ENCODE peak calls at places on chromosome X, in six cellular contexts. J, H, C, L, F and Y are unnamed samples.

GRCh38 chrX:69028006-69028760 is 137.1 kb downstream of the PJA1 start:
- DNase-seq in J (no peak), H (no peak), C (no peak), L (no peak), F (no peak), Y (no peak)

GRCh38 chrX:16848541-16848940 is 21.6 kb downstream of the RBBP7 start:
- DNase-seq in J (peak), H (no peak), C (no peak), L (peak), F (peak), Y (no peak)

GRCh38 chrX:97126020-97126419 is 242.3 kb downstream of the RPA4 start:
- DNase-seq in J (peak), H (no peak), C (no peak), L (peak), F (peak), Y (peak)

GRCh38 chrX:12896935-12897334 is 9.5 kb upstream of the TLR8 start:
- DNase-seq in J (no peak), H (no peak), C (no peak), L (no peak), F (no peak), Y (no peak)

GRCh38 chrX:82676386-82676785 is 831.7 kb upstream of the POU3F4 start:
- DNase-seq in J (peak), H (no peak), C (no peak), L (peak), F (no peak), Y (no peak)

GRCh38 chrX:65586491-65586890 is 51.9 kb upstream of the LAS1L start:
- DNase-seq in J (peak), H (no peak), C (no peak), L (peak), F (peak), Y (peak)

GRCh38 chrX:32708542-32708941 is 502.8 kb downstream of the DMD start:
- DNase-seq in J (no peak), H (no peak), C (no peak), L (no peak), F (no peak), Y (no peak)

GRCh38 chrX:132219343-132219768 is at the start of gene RAP2C:
- DNase-seq in J (peak), H (peak), C (peak), L (peak), F (peak), Y (peak)

GRCh38 chrX:56600987-56601386 is 37.6 kb downstream of the UBQLN2 start:
- DNase-seq in J (no peak), H (no peak), C (no peak), L (no peak), F (no peak), Y (no peak)

GRCh38 chrX:16975233-16975632 is 28.8 kb downstream of the REPS2 start:
- DNase-seq in J (no peak), H (no peak), C (no peak), L (no peak), F (no peak), Y (peak)

GRCh38 chrX:117376460-117376859 is 740.1 kb downstream of the KLHL13 start:
- DNase-seq in J (no peak), H (no peak), C (no peak), L (peak), F (no peak), Y (no peak)

GRCh38 chrX:68669872-68670271 is 22.4 kb downstream of the STARD8 start:
- DNase-seq in J (peak), H (no peak), C (no peak), L (peak), F (peak), Y (no peak)

GRCh38 chrX:136778020-136778419 is 2.7 kb downstream of the ARHGEF6 start:
- DNase-seq in J (peak), H (no peak), C (no peak), L (no peak), F (no peak), Y (no peak)

GRCh38 chrX:136780738-136781137 is at the start of gene ARHGEF6:
- DNase-seq in J (peak), H (peak), C (no peak), L (no peak), F (peak), Y (no peak)

GRCh38 chrX:136778914-136779313 is 1.8 kb downstream of the ARHGEF6 start:
- DNase-seq in J (no peak), H (no peak), C (no peak), L (no peak), F (no peak), Y (no peak)

GRCh38 chrX:136780241-136780640 is 491 bp downstream of the ARHGEF6 start:
- DNase-seq in J (peak), H (no peak), C (no peak), L (no peak), F (no peak), Y (no peak)

GRCh38 chrX:136779346-136779781 is 1.4 kb downstream of the ARHGEF6 start:
- DNase-seq in J (peak), H (peak), C (no peak), L (no peak), F (no peak), Y (no peak)
- H3K4me3 ChIP-seq in J (peak), H (peak), C (peak), L (no peak), F (no peak), Y (no peak)

GRCh38 chrX:119234931-119235555 is 1.0 kb upstream of the PGRMC1 start:
- DNase-seq in J (peak), H (no peak), C (peak), L (peak), F (peak), Y (no peak)
- H3K4me3 ChIP-seq in J (peak), H (peak), C (no peak), L (peak), F (no peak), Y (no peak)

GRCh38 chrX:138127314-138127713 is 561.4 kb downstream of the ZIC3 start:
- DNase-seq in J (peak), H (no peak), C (no peak), L (peak), F (no peak), Y (peak)

DNA sequence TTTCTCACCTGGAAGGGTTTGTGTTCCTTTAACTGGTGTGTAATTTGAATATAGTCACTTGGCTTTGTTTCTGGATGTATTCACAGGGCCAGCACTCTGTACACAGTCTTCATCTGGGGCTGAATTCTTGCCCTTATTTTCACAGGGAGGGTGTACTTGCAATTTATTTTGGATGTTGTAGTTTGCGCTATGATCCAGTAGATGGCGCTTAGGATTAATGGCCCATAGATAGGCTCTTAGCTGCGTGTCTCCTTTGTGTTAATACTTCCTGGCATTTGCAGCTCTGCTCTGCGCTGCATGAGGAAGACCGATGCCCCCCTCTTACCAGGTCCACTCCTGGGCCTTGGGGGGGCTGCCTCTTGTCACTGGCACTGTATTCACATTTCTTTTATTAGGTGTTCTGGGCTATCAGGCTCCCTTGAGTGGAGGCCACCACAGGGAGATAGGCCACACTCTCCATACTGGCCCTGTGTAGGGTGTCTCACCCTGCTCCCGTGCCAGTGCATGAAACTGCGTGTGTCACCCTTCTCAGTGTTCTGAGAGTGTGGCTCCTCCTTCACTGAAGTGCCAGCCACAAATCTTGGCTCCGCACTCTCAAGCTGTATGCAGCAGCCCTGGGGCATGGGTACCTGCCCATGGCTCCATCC is 562.2 kb downstream of the ZIC3 start:
- DNase-seq in J (peak), H (peak), C (no peak), L (peak), F (peak), Y (peak)
- H3K4me3 ChIP-seq in J (no peak), H (no peak), C (no peak), L (no peak), F (no peak), Y (no peak)

DNA sequence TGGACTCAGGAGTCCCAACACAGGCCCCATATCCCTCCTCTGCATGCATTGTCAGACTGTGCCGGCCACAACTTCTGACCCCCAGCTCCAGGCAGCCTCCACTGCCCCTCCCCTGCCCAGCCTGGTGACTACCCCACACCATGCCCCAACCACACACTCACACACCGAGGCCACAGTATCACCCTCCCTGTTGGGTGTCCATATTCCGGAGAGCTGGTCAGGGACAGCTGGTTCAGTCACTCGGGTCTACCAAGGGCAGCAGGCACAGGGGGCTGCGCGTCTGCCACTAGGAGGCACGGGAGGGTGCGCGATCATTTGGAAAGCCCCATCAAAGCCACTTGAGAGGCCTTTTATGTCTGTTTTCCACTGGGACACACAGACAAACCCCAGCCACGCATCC is 26.3 kb downstream of the CCNQ start:
- DNase-seq in J (no peak), H (no peak), C (no peak), L (no peak), F (no peak), Y (no peak)
- H3K4me3 ChIP-seq in J (no peak), H (no peak), C (no peak), L (no peak), F (no peak), Y (no peak)